ENCODE peak calls at places on chromosomes 12 and 14, in ten cellular contexts. W is upper lobe of right lung, Z is tibial nerve, N is left ventricle myocardium inferior, G is body of pancreas, V is dorsolateral prefrontal cortex, H is tibial artery, R is stomach, D is fibroblast of mammary gland, Q is lower leg skin. J is an unnamed sample.

GRCh38 chr14:88227693-88228092 is 95.4 kb downstream of the KCNK10 start:
- DNase-seq in H (no peak), N (no peak), D (no peak), G (no peak), R (no peak), V (no peak), Q (no peak), W (no peak), Z (no peak), J (no peak)

GRCh38 chr12:52945389-52946232 is 3.3 kb upstream of the KRT18 start:
- DNase-seq in R (peak), H (no peak), Z (no peak), N (no peak), V (no peak), W (peak), D (no peak), G (peak), Q (no peak), J (peak)

GRCh38 chr14:60775296-60775695 is 40.7 kb downstream of the MNAT1 start:
- DNase-seq in R (no peak), D (peak), G (no peak), Q (no peak), V (no peak), N (no peak), H (no peak), Z (no peak), W (no peak), J (no peak)

GRCh38 chr12:59452259-59452658 is 143.6 kb upstream of the SLC16A7 start:
- DNase-seq in Q (no peak), R (no peak), D (peak), G (no peak), Z (no peak), V (no peak), H (no peak), W (no peak), N (no peak), J (peak)

GRCh38 chr14:37623971-37624370 is 28.5 kb downstream of the TTC6 start:
- DNase-seq in D (no peak), Q (no peak), V (no peak), N (no peak), G (no peak), Z (no peak), R (no peak), H (no peak), W (no peak), J (no peak)

GRCh38 chr14:75202671-75203070 is 26.3 kb upstream of the TMED10 start:
- DNase-seq in V (no peak), W (no peak), N (no peak), G (no peak), Z (no peak), Q (no peak), R (no peak), H (no peak), D (no peak), J (no peak)

GRCh38 chr14:75222208-75222701 is 45.8 kb upstream of the TMED10 start:
- DNase-seq in G (no peak), W (peak), R (no peak), N (peak), H (peak), D (peak), Z (no peak), Q (no peak), V (no peak), J (peak)

GRCh38 chr12:1758887-1759286 is 61.5 kb upstream of the LRTM2 start:
- DNase-seq in W (no peak), Z (no peak), G (no peak), H (no peak), V (no peak), R (no peak), D (no peak), N (no peak), Q (no peak), J (no peak)

GRCh38 chr12:26630546-26631027 is 202.4 kb downstream of the ITPR2 start:
- DNase-seq in W (no peak), R (no peak), D (peak), H (no peak), Z (no peak), Q (no peak), G (no peak), N (no peak), V (no peak), J (peak)

GRCh38 chr14:105337966-105338365 is 23.4 kb downstream of the PACS2 start:
- DNase-seq in W (no peak), H (peak), N (peak), V (no peak), Z (no peak), D (no peak), Q (no peak), R (peak), G (no peak), J (peak)

GRCh38 chr12:76470028-76470939 is 89.3 kb downstream of the OSBPL8 start:
- DNase-seq in V (no peak), G (no peak), N (no peak), H (no peak), R (no peak), D (peak), Q (no peak), Z (no peak), W (no peak), J (peak)

GRCh38 chr14:100788517-100789365 is 37.2 kb upstream of the MEG3 start:
- DNase-seq in D (no peak), W (no peak), Z (no peak), N (no peak), H (no peak), V (no peak), R (no peak), G (peak), Q (no peak), J (no peak)

GRCh38 chr12:51011960-51012359 is 14.2 kb downstream of the SLC11A2 start:
- DNase-seq in Q (no peak), V (no peak), H (no peak), N (no peak), R (no peak), G (no peak), D (no peak), Z (no peak), W (peak), J (no peak)

GRCh38 chr12:10241781-10242180 is 29.1 kb downstream of the GABARAPL1 start:
- DNase-seq in G (no peak), Q (no peak), D (no peak), R (no peak), N (no peak), W (no peak), V (no peak), H (no peak), Z (no peak), J (no peak)

GRCh38 chr12:19643635-19644034 is 204.3 kb downstream of the AEBP2 start:
- DNase-seq in Z (peak), D (peak), H (no peak), Q (no peak), G (no peak), V (no peak), R (no peak), W (no peak), N (no peak), J (peak)

GRCh38 chr12:54125950-54126695 is 62.7 kb downstream of the SMUG1 start:
- DNase-seq in R (peak), W (no peak), D (peak), H (peak), G (peak), N (no peak), Q (peak), Z (peak), V (no peak), J (no peak)

GRCh38 chr12:52243774-52244614 is 11.0 kb downstream of the KRT7 start:
- DNase-seq in D (peak), Q (peak), R (peak), G (peak), Z (peak), W (peak), H (peak), N (peak), V (no peak), J (peak)

GRCh38 chr12:82966160-82966559 is 279.5 kb downstream of the TMTC2 start:
- DNase-seq in H (no peak), Z (no peak), N (no peak), D (no peak), V (no peak), Q (no peak), G (no peak), R (no peak), W (no peak), J (no peak)

GRCh38 chr12:62133440-62133839 is 126.8 kb upstream of the USP15 start:
- DNase-seq in Q (no peak), H (no peak), D (no peak), Z (no peak), R (no peak), N (no peak), G (no peak), V (no peak), W (no peak), J (no peak)

GRCh38 chr12:5096241-5096880 is 52.7 kb downstream of the KCNA5 start:
- DNase-seq in Z (no peak), N (no peak), H (no peak), V (no peak), G (no peak), D (peak), R (no peak), W (no peak), Q (no peak), J (peak)

GRCh38 chr14:54322668-54323380 is 74.0 kb upstream of the CDKN3 start:
- DNase-seq in G (no peak), N (peak), W (no peak), H (no peak), V (no peak), Q (no peak), D (no peak), Z (no peak), R (no peak), J (no peak)

GRCh38 chr14:36646664-36647416 is 14.8 kb upstream of the PAX9 start:
- DNase-seq in D (no peak), V (no peak), H (no peak), R (no peak), W (no peak), N (no peak), G (peak), Z (no peak), Q (no peak), J (no peak)

GRCh38 chr14:95948608-95949007 is 72.0 kb downstream of the TUNAR start:
- DNase-seq in W (no peak), D (no peak), R (no peak), Z (no peak), V (no peak), Q (no peak), H (no peak), G (no peak), N (no peak), J (no peak)

GRCh38 chr12:102406033-102406584 is 74.3 kb downstream of the IGF1 start:
- DNase-seq in H (peak), W (no peak), V (no peak), D (peak), N (peak), Z (peak), R (peak), Q (peak), G (peak), J (no peak)

GRCh38 chr14:21668377-21668776 is 5.2 kb downstream of the OR4E1 start:
- DNase-seq in V (no peak), Q (no peak), W (no peak), N (no peak), Z (no peak), R (no peak), G (no peak), H (no peak), D (peak), J (no peak)

GRCh38 chr12:132946507-132946820 is 9.6 kb downstream of the ZNF605 start:
- DNase-seq in Q (no peak), W (no peak), G (no peak), V (no peak), R (no peak), H (no peak), Z (no peak), N (no peak), D (no peak), J (no peak)

GRCh38 chr14:102539544-102540309 is 30.2 kb upstream of the ANKRD9 start:
- DNase-seq in N (peak), G (no peak), Z (no peak), R (no peak), V (no peak), Q (no peak), D (peak), H (no peak), W (no peak), J (peak)

GRCh38 chr12:76697849-76698248 is 66.1 kb upstream of the ZDHHC17 start:
- DNase-seq in N (no peak), H (no peak), V (no peak), Z (no peak), W (no peak), D (no peak), G (no peak), R (no peak), Q (no peak), J (no peak)

GRCh38 chr12:45878630-45879255 is 111.6 kb downstream of the SCAF11 start:
- DNase-seq in W (no peak), Z (no peak), Q (no peak), R (no peak), H (no peak), V (no peak), G (no peak), D (peak), N (no peak), J (no peak)

GRCh38 chr14:89952581-89952980 is 1.9 kb downstream of the EFCAB11 start:
- DNase-seq in R (no peak), N (no peak), W (no peak), V (no peak), G (no peak), H (no peak), D (no peak), Z (no peak), Q (no peak), J (no peak)

GRCh38 chr14:65304963-65305362 is 107.6 kb upstream of the FUT8 start:
- DNase-seq in G (no peak), R (no peak), N (no peak), V (no peak), D (no peak), H (no peak), Z (no peak), W (no peak), Q (no peak), J (no peak)

GRCh38 chr14:23750357-23750756 is 114.2 kb downstream of the DHRS2 start:
- DNase-seq in R (no peak), G (no peak), N (no peak), Q (no peak), Z (no peak), V (no peak), W (no peak), H (no peak), D (no peak), J (no peak)

GRCh38 chr12:108826115-108826806 is 31.1 kb downstream of the SSH1 start:
- DNase-seq in W (no peak), Q (peak), V (no peak), G (no peak), R (no peak), D (peak), N (peak), Z (peak), H (peak), J (peak)

GRCh38 chr12:3135522-3136461 is 58.6 kb downstream of the TSPAN9 start:
- DNase-seq in D (peak), G (peak), W (no peak), Z (peak), Q (peak), R (no peak), N (no peak), H (peak), V (no peak), J (peak)

GRCh38 chr12:113932411-113933196 is 33.5 kb downstream of the RBM19 start:
- DNase-seq in Q (no peak), V (peak), Z (peak), H (no peak), N (no peak), R (no peak), W (no peak), G (no peak), D (peak), J (peak)

GRCh38 chr14:100790785-100791667 is 34.9 kb upstream of the MEG3 start:
- DNase-seq in R (no peak), D (peak), Z (no peak), H (no peak), N (no peak), V (no peak), W (no peak), G (no peak), Q (no peak), J (peak)

GRCh38 chr14:72616294-72616693 is 277.6 kb downstream of the DPF3 start:
- DNase-seq in W (no peak), G (no peak), V (no peak), N (no peak), H (peak), R (no peak), D (peak), Z (peak), Q (no peak), J (no peak)

GRCh38 chr14:72618424-72618823 is 275.5 kb downstream of the DPF3 start:
- DNase-seq in H (no peak), R (no peak), Z (no peak), W (no peak), N (no peak), Q (no peak), V (no peak), D (no peak), G (no peak), J (no peak)

GRCh38 chr14:72616811-72617210 is 277.1 kb downstream of the DPF3 start:
- DNase-seq in W (no peak), Q (no peak), H (no peak), V (no peak), Z (no peak), D (no peak), N (no peak), R (no peak), G (no peak), J (no peak)

GRCh38 chr14:72619071-72619710 is 274.7 kb downstream of the DPF3 start:
- DNase-seq in H (no peak), N (no peak), Q (no peak), Z (no peak), G (no peak), V (no peak), D (peak), R (no peak), W (no peak), J (no peak)

DNA sequence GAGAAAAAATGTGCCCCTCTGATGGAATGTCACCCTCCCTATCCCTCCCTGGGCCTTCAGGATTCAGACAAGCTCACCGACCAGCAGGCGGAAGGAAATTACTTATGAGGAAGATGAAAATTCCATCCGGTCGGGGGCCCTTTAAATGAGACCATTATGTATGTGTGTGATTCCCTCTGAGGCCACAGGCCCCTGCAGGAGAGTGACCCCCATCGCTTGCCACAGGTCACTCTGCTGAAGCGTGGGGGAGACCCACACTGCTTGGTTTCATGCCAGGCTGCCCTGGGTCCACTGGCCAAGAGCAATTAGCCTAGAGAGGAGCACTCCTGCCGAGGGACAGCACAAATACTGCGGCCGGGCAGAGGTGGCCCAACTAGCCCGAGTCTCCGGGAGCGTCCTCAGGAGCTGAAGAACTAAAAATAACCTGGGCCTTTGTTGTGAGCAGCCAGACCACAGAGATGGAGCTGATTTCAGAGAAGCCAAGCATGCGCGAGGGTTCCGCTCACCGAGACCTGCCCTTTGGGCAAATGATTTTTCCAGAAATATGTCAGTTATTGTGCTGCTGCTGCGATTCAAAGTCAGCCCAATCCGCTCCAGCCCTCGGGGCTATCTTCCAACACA is 276.4 kb downstream of the DPF3 start:
- DNase-seq in W (no peak), H (no peak), D (no peak), R (no peak), V (no peak), Z (peak), Q (no peak), N (peak), G (no peak), J (peak)
- H3K4me3 ChIP-seq in W (no peak), H (peak), D (no peak), R (no peak), V (no peak), Z (no peak), Q (no peak), N (peak), G (no peak), J (no peak)

DNA sequence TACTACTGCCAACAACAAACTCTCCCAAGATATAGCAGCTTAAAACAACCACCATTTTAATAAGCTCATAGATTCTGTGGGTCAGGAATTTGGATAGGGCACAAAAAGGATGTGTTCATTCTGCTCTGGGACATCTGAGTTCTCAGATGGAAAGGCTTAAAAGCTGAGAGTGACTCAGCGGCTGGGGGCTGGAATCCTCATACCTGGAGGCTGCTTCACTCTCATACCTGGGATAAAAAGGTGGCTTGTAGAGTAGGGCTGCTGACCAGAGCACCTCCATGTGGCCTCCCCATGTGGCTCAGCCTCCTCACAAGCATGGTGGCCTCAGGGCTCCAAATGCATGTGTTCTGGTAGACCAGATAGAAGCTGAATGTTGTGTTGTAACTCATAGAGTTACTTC is 20.2 kb upstream of the PELI2 start:
- DNase-seq in D (no peak), Z (no peak), Q (no peak), V (no peak), W (no peak), R (no peak), H (no peak), G (no peak), N (no peak), J (no peak)
- TF ChIP-seq CTCF in D (no peak), Z (no peak), Q (no peak), V (no peak), W (no peak), R (no peak), H (no peak), G (no peak), N (no peak), J (no peak)

GRCh38 chr12:123129651-123130050 is 21.2 kb downstream of the PITPNM2 start:
- DNase-seq in D (no peak), Q (no peak), H (no peak), R (no peak), G (no peak), Z (no peak), N (no peak), W (no peak), V (no peak), J (no peak)

GRCh38 chr12:123133701-123134100 is 17.2 kb downstream of the PITPNM2 start:
- DNase-seq in Z (no peak), D (no peak), G (no peak), W (no peak), N (no peak), R (no peak), V (no peak), Q (no peak), H (no peak), J (no peak)

GRCh38 chr12:123131291-123131831 is 19.5 kb downstream of the PITPNM2 start:
- DNase-seq in Z (no peak), N (no peak), V (no peak), Q (no peak), H (no peak), D (no peak), R (no peak), G (no peak), W (no peak), J (no peak)

GRCh38 chr12:123132951-123133619 is 17.8 kb downstream of the PITPNM2 start:
- DNase-seq in D (no peak), N (no peak), H (no peak), W (no peak), Q (no peak), V (no peak), R (no peak), G (no peak), Z (no peak), J (no peak)

GRCh38 chr12:123131879-123132402 is 18.9 kb downstream of the PITPNM2 start:
- DNase-seq in Q (no peak), D (no peak), V (no peak), H (no peak), N (no peak), R (peak), Z (no peak), W (no peak), G (no peak), J (no peak)
- H3K4me3 ChIP-seq in Q (no peak), D (no peak), V (no peak), H (no peak), N (no peak), R (no peak), Z (no peak), W (no peak), G (no peak), J (no peak)

DNA sequence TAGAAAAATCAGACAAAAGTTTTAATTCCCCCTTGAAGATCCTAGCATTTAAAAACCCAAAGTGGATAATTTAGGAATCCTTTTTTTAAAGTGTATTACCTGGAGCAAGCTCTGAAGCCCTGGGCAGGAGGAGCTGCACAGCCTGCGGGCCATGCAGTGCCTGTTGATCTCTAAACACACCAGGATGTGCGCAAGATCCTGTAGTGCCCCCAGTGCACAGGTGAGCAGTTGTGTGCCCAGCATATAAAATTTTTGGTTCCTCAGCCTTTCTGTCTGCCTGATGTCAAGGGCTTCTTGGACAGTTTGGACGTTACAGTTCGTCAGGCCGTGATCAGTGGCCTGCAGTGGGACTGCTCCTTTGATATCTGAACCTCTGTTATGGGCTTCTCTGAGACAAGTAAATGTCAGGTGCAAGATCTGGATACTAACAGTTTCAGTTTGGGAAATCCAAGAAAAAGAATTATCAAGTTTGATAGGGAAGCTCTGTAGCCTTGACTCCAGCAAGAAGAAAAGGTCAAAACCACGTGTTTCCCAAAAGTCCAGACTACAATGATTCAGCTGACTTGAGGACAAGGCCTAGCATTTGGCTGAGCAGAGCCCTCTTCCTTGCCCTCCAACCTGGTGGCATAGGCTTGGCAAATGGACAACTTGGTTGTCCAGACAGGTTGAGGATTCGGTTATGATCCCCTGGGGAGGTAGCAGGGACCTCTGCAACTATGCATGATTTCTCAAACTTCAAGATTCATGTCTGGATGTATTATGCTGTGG is 1.0 kb downstream of the ATXN7L3B start:
- DNase-seq in H (no peak), Q (no peak), N (no peak), D (peak), V (no peak), R (no peak), Z (no peak), W (no peak), G (no peak), J (peak)
- TF ChIP-seq CTCF in H (no peak), Q (no peak), N (no peak), D (no peak), V (no peak), R (no peak), Z (no peak), W (no peak), G (no peak), J (no peak)

J was measured in cardiac muscle cell.